ENCODE peak calls at places on chromosome 7, in six cellular contexts. I is body of pancreas, U is spleen, W is uterus, B is heart left ventricle, R is adrenal gland. O is an unnamed sample. For H3K36me3, the result is how much of the 10 kb centered on the place peaks cover.

GRCh38 chr7:18570441-18570840 is 74.9 kb downstream of the HDAC9 start:
- DNase-seq in I (peak), U (no peak), W (no peak), B (no peak), R (no peak), O (no peak)

GRCh38 chr7:7920481-7920880 is 48.1 kb upstream of the GLCCI1 start:
- DNase-seq in I (peak), U (no peak), W (no peak), B (no peak), R (no peak), O (no peak)

GRCh38 chr7:141071260-141071854 is 2.5 kb upstream of the TMEM178B start:
- DNase-seq in I (peak), U (no peak), W (peak), B (peak), R (peak), O (peak)

GRCh38 chr7:46651070-46651469 is 730.0 kb upstream of the IGFBP3 start:
- DNase-seq in I (no peak), U (no peak), W (no peak), B (no peak), R (no peak), O (no peak)

GRCh38 chr7:43753401-43753800 is 5.1 kb upstream of the BLVRA start:
- DNase-seq in I (no peak), U (no peak), W (no peak), B (no peak), R (no peak), O (no peak)

GRCh38 chr7:74657692-74658170 is at the start of gene GTF2I:
- DNase-seq in I (no peak), U (peak), W (no peak), B (peak), R (no peak), O (no peak)

GRCh38 chr7:8434290-8435002 is 1.0 kb downstream of the NXPH1 start:
- DNase-seq in I (no peak), U (peak), W (no peak), B (no peak), R (peak), O (no peak)

GRCh38 chr7:83731154-83731553 is 82.2 kb upstream of the SEMA3E start:
- DNase-seq in I (no peak), U (no peak), W (no peak), B (no peak), R (no peak), O (no peak)

GRCh38 chr7:43640679-43641078 is 57.8 kb downstream of the STK17A start:
- DNase-seq in I (no peak), U (no peak), W (no peak), B (no peak), R (no peak), O (no peak)

GRCh38 chr7:79653136-79653631 is 199.7 kb upstream of the MAGI2 start:
- DNase-seq in I (no peak), U (no peak), W (no peak), B (no peak), R (no peak), O (no peak)

GRCh38 chr7:92035576-92035975 is 94.9 kb downstream of the AKAP9 start:
- DNase-seq in I (no peak), U (no peak), W (no peak), B (no peak), R (no peak), O (no peak)

GRCh38 chr7:68699090-68699711 is 899.1 kb upstream of the AUTS2 start:
- DNase-seq in I (no peak), U (no peak), W (no peak), B (no peak), R (no peak), O (no peak)

GRCh38 chr7:80185571-80185970 is 50.9 kb downstream of the GNAI1 start:
- DNase-seq in I (no peak), U (no peak), W (no peak), B (no peak), R (no peak), O (no peak)

GRCh38 chr7:103660455-103661371 is 214.7 kb upstream of the SLC26A5 start:
- DNase-seq in I (no peak), U (no peak), W (no peak), B (no peak), R (no peak), O (no peak)

GRCh38 chr7:22864301-22864700 is 41.7 kb upstream of the TOMM7 start:
- DNase-seq in I (no peak), U (no peak), W (no peak), B (no peak), R (no peak), O (no peak)

GRCh38 chr7:111370002-111370401 is 192.3 kb downstream of the IMMP2L start:
- DNase-seq in I (no peak), U (no peak), W (no peak), B (no peak), R (no peak), O (no peak)

GRCh38 chr7:512541-513311 is 6.9 kb downstream of the PDGFA start:
- DNase-seq in I (peak), U (no peak), W (peak), B (peak), R (no peak), O (no peak)

GRCh38 chr7:158109364-158110033 is 478.1 kb downstream of the PTPRN2 start:
- DNase-seq in I (no peak), U (no peak), W (no peak), B (no peak), R (no peak), O (no peak)

GRCh38 chr7:45136106-45137060 is 21.2 kb upstream of the RAMP3 start:
- DNase-seq in I (peak), U (peak), W (peak), B (no peak), R (peak), O (no peak)

GRCh38 chr7:30159698-30160143 is 24.9 kb downstream of the MTURN start:
- DNase-seq in I (peak), U (peak), W (no peak), B (peak), R (no peak), O (no peak)
- TF ChIP-seq CTCF in I (no peak), U (no peak), W (no peak), B (no peak), R (no peak), O (peak)

DNA sequence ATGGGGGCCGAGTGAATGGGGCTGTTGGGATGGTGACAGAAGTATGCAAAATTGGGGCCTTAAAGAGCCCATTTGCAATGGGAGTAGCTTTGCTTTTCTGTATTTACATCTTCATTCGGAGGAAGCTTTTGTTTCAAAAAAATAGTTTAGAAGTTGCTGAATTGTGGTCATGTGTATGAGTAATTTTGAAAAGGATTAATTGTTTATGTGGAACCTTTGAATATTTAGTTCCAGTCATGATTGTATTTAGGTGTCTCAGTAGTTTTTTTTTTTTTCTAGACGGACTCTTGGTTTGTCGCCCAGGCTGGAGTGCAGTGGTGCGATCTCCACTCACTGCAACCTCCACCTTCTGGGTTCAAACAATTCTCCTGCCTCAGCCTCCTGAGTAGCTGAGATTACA is 37.2 kb downstream of the RBM33 start:
- DNase-seq in I (no peak), U (no peak), W (no peak), B (no peak), R (no peak), O (no peak)
- H3K36me3 ChIP-seq in I (under half), U (under half), W (under half), B (under half), R (under half), O (half or more)

DNA sequence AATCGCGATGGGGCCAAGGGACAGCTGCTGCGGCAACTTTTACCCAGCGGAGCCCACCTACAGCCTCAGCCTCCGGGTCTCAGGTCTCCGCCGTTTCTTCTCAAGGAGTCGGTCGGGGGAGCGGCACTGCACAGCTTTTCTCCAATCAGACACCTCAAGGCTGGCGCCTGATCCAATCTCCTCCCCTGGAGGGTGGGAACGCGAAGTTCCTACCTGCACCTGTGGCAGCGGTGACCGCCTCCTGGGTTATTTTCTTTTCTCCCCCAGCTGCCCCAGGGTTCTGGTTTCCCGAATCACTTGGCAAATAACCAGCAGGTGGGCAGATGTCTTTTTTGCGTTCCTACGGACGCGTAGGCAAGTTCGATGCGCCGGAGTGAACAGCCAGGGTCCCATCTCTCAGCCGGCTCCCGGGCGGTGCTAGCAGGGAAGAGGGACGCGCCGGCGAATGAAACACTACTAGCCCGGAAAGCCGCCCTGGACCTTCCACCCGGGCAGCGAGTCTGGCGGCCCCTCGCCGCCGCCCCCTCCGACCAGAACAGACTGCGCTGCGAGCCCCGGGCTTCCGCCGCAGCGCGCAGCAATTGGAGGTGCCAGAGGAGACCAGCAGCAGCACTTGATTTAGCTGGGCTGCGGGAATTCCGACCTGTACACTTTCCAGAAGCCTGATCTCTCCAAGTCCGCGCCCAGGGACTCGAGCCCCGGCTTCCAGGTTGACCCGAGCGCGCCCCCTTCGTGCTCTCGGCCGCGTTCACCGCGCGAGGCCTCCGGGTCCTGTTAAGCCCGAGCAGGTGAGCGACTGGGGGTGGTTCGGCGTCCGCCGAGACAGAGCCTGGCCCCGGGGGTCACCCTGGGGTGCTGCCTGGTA is at the start of gene PRR15:
- DNase-seq in I (peak), U (peak), W (no peak), B (peak), R (no peak), O (no peak)
- TF ChIP-seq CTCF in I (no peak), U (no peak), W (no peak), B (no peak), R (no peak), O (no peak)

GRCh38 chr7:28362812-28363211 is 49.5 kb upstream of the CREB5 start:
- DNase-seq in I (no peak), U (no peak), W (no peak), B (no peak), R (no peak), O (no peak)
- H3K36me3 ChIP-seq in I (under half), U (under half), W (under half), B (under half), R (under half), O (under half)

GRCh38 chr7:125605241-125605640 is 675.6 kb upstream of the POT1 start:
- DNase-seq in I (no peak), U (no peak), W (no peak), B (no peak), R (no peak), O (no peak)
- TF ChIP-seq CTCF in I (no peak), U (no peak), W (no peak), B (no peak), R (no peak), O (no peak)

GRCh38 chr7:5690931-5691461 is 90.5 kb downstream of the RNF216 start:
- DNase-seq in I (peak), U (no peak), W (no peak), B (no peak), R (peak), O (peak)
- H3K36me3 ChIP-seq in I (under half), U (under half), W (under half), B (under half), R (under half), O (under half)

DNA sequence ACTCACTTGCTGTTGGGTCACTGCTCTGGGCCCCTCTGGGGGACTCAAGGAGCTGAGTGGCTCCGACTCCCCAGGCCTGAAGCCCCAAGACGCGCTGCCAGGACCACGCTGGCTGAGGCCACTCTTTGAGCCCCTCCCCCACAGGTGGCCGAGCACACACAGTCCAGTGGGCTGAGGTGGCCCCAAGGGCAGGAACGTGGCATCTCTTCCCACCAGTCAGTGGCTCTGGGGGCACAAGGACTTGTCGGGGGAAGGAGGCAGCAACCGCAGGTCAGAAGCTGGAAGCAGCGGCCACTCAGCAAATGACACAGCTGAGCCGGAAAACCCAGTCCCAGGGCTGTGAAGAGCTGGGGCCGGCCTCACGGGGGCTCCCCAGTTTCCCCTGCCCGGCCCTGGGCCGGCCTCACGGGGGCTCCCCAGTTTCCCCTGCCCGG is 24.1 kb downstream of the GRIFIN start:
- DNase-seq in I (no peak), U (peak), W (no peak), B (no peak), R (no peak), O (no peak)
- TF ChIP-seq CTCF in I (no peak), U (no peak), W (no peak), B (no peak), R (no peak), O (no peak)

GRCh38 chr7:130022623-130023175 is 28.5 kb downstream of the ZC3HC1 start:
- DNase-seq in I (no peak), U (no peak), W (no peak), B (no peak), R (no peak), O (no peak)
- H3K36me3 ChIP-seq in I (under half), U (half or more), W (under half), B (under half), R (half or more), O (half or more)

O was measured in left ventricle myocardium inferior.